ENCODE peak calls at places on chromosome 17, in five cellular contexts. One of them, this sample, is unnamed.

GRCh38 chr17:50029185-50029584 is 26.7 kb upstream of the ITGA3 start:
- DNase-seq in mucosa of descending colon: peak; percentile 32
- DNase-seq in fibroblast of pulmonary artery: no peak
- DNase-seq in MM.1S: no peak
- DNase-seq in testis: no peak
- DNase-seq in this sample: no peak

GRCh38 chr17:2043785-2044184 is 2.0 kb downstream of the OVCA2 start:
- DNase-seq in MM.1S: no peak
- DNase-seq in mucosa of descending colon: no peak
- DNase-seq in fibroblast of pulmonary artery: no peak
- DNase-seq in testis: no peak
- DNase-seq in this sample: no peak

GRCh38 chr17:16419929-16420271 is 4.5 kb downstream of the TRPV2 start:
- DNase-seq in testis: no peak
- DNase-seq in mucosa of descending colon: no peak
- DNase-seq in MM.1S: no peak
- DNase-seq in fibroblast of pulmonary artery: peak; percentile 42
- DNase-seq in this sample: peak; percentile 84

GRCh38 chr17:44758414-44759095 is at the start of gene ADAM11:
- DNase-seq in fibroblast of pulmonary artery: no peak
- DNase-seq in testis: no peak
- DNase-seq in MM.1S: no peak
- DNase-seq in mucosa of descending colon: no peak
- DNase-seq in this sample: no peak

GRCh38 chr17:68425979-68426378 is 31.3 kb downstream of the WIPI1 start:
- DNase-seq in MM.1S: no peak
- DNase-seq in testis: no peak
- DNase-seq in mucosa of descending colon: no peak
- DNase-seq in fibroblast of pulmonary artery: no peak
- DNase-seq in this sample: no peak

GRCh38 chr17:37138726-37139125 is 190.0 kb downstream of the AATF start:
- DNase-seq in mucosa of descending colon: no peak
- DNase-seq in fibroblast of pulmonary artery: no peak
- DNase-seq in testis: no peak
- DNase-seq in MM.1S: no peak
- DNase-seq in this sample: no peak

GRCh38 chr17:14717849-14718248 is 417.0 kb downstream of the HS3ST3B1 start:
- DNase-seq in fibroblast of pulmonary artery: no peak
- DNase-seq in MM.1S: no peak
- DNase-seq in mucosa of descending colon: no peak
- DNase-seq in testis: no peak
- DNase-seq in this sample: no peak

GRCh38 chr17:29744121-29744520 is 121.4 kb upstream of the CORO6 start:
- DNase-seq in testis: no peak
- DNase-seq in fibroblast of pulmonary artery: no peak
- DNase-seq in mucosa of descending colon: no peak
- DNase-seq in MM.1S: no peak
- DNase-seq in this sample: no peak

GRCh38 chr17:49928826-49929475 is 40.0 kb upstream of the DLX4 start:
- DNase-seq in MM.1S: no peak
- DNase-seq in testis: no peak
- DNase-seq in fibroblast of pulmonary artery: no peak
- DNase-seq in mucosa of descending colon: no peak
- DNase-seq in this sample: no peak

GRCh38 chr17:61064087-61064951 is 335.3 kb upstream of the TBX2 start:
- DNase-seq in testis: no peak
- DNase-seq in fibroblast of pulmonary artery: no peak
- DNase-seq in mucosa of descending colon: no peak
- DNase-seq in MM.1S: no peak
- DNase-seq in this sample: peak; percentile 21

GRCh38 chr17:55263565-55264272 is 1.0 kb upstream of the HLF start:
- DNase-seq in MM.1S: no peak
- DNase-seq in mucosa of descending colon: no peak
- DNase-seq in testis: no peak
- DNase-seq in fibroblast of pulmonary artery: no peak
- DNase-seq in this sample: no peak

GRCh38 chr17:12839042-12839441 is 49.7 kb downstream of the ARHGAP44 start:
- DNase-seq in fibroblast of pulmonary artery: no peak
- DNase-seq in testis: no peak
- DNase-seq in mucosa of descending colon: no peak
- DNase-seq in MM.1S: no peak
- DNase-seq in this sample: no peak

GRCh38 chr17:7213895-7214299 is 5.7 kb downstream of the DLG4 start:
- DNase-seq in testis: peak; percentile 86
- DNase-seq in mucosa of descending colon: peak; percentile 45
- DNase-seq in fibroblast of pulmonary artery: peak; percentile 84
- DNase-seq in MM.1S: peak; percentile 64
- DNase-seq in this sample: peak; percentile 81

GRCh38 chr17:7215136-7215638 is 4.4 kb downstream of the DLG4 start:
- DNase-seq in fibroblast of pulmonary artery: no peak
- DNase-seq in testis: no peak
- DNase-seq in MM.1S: no peak
- DNase-seq in mucosa of descending colon: no peak
- DNase-seq in this sample: no peak

GRCh38 chr17:7216242-7217112 is 3.2 kb downstream of the DLG4 start:
- DNase-seq in mucosa of descending colon: no peak
- DNase-seq in testis: no peak
- DNase-seq in MM.1S: no peak
- DNase-seq in fibroblast of pulmonary artery: no peak
- DNase-seq in this sample: no peak

GRCh38 chr17:7215652-7216139 is 3.9 kb downstream of the DLG4 start:
- DNase-seq in testis: no peak
- DNase-seq in MM.1S: no peak
- DNase-seq in mucosa of descending colon: no peak
- DNase-seq in fibroblast of pulmonary artery: no peak
- DNase-seq in this sample: peak; percentile 20

GRCh38 chr17:7214300-7215135 is 5.1 kb downstream of the DLG4 start:
- DNase-seq in MM.1S: peak; percentile 96
- DNase-seq in mucosa of descending colon: peak; percentile 99
- DNase-seq in fibroblast of pulmonary artery: peak; percentile 96
- DNase-seq in testis: peak; percentile 96
- DNase-seq in this sample: peak; percentile 96
- TF ChIP-seq CTCF in MM.1S: peak; percentile 54
- TF ChIP-seq CTCF in mucosa of descending colon: peak; percentile 31
- TF ChIP-seq CTCF in fibroblast of pulmonary artery: peak; percentile 57
- TF ChIP-seq CTCF in testis: peak; percentile 42
- TF ChIP-seq CTCF in this sample: peak; percentile 57

DNA sequence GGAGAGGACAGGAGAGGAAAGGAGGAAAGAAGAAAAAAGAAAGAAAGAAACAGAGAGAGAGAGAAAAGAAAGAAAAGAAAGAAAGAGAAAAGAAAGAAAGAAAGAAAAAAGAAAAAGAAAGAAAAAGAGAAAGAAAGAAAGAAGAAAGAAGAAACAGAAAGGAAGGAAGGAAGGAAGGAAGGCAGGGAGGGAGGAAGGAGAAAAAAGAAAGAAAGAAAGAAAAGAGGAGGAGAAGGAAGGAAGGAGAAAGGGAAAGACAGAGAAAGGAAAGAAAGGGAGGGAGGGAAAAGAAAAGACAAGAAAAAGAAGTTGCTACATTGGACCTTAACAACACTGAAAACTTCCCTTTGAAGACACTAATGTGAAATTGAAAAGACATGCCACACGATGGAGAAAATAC is 56.6 kb upstream of the CCL2 start:
- DNase-seq in testis: no peak
- DNase-seq in mucosa of descending colon: no peak
- DNase-seq in fibroblast of pulmonary artery: no peak
- DNase-seq in MM.1S: no peak
- DNase-seq in this sample: no peak
- H3K4me3 ChIP-seq in testis: no peak overlapping the region
- H3K4me3 ChIP-seq in mucosa of descending colon: no peak overlapping the region
- H3K4me3 ChIP-seq in fibroblast of pulmonary artery: no peak overlapping the region
- H3K4me3 ChIP-seq in MM.1S: no peak overlapping the region
- H3K4me3 ChIP-seq in this sample: no peak overlapping the region

GRCh38 chr17:28712705-28713415 is 1.2 kb upstream of the PROCA1 start:
- DNase-seq in MM.1S: no peak
- DNase-seq in mucosa of descending colon: peak; percentile 16
- DNase-seq in testis: no peak
- DNase-seq in fibroblast of pulmonary artery: no peak
- DNase-seq in this sample: no peak

GRCh38 chr17:28710948-28711722 is 553 bp downstream of the PROCA1 start:
- DNase-seq in testis: peak; percentile 92
- DNase-seq in mucosa of descending colon: peak; percentile 93
- DNase-seq in fibroblast of pulmonary artery: peak; percentile 88
- DNase-seq in MM.1S: peak; percentile 78
- DNase-seq in this sample: peak; percentile 90

GRCh38 chr17:28711723-28712036 is at the start of gene PROCA1:
- DNase-seq in testis: no peak
- DNase-seq in fibroblast of pulmonary artery: no peak
- DNase-seq in mucosa of descending colon: no peak
- DNase-seq in MM.1S: no peak
- DNase-seq in this sample: no peak

GRCh38 chr17:28714281-28714680 is 2.6 kb upstream of the PROCA1 start:
- DNase-seq in MM.1S: no peak
- DNase-seq in mucosa of descending colon: peak; percentile 53
- DNase-seq in testis: no peak
- DNase-seq in fibroblast of pulmonary artery: no peak
- DNase-seq in this sample: no peak

DNA sequence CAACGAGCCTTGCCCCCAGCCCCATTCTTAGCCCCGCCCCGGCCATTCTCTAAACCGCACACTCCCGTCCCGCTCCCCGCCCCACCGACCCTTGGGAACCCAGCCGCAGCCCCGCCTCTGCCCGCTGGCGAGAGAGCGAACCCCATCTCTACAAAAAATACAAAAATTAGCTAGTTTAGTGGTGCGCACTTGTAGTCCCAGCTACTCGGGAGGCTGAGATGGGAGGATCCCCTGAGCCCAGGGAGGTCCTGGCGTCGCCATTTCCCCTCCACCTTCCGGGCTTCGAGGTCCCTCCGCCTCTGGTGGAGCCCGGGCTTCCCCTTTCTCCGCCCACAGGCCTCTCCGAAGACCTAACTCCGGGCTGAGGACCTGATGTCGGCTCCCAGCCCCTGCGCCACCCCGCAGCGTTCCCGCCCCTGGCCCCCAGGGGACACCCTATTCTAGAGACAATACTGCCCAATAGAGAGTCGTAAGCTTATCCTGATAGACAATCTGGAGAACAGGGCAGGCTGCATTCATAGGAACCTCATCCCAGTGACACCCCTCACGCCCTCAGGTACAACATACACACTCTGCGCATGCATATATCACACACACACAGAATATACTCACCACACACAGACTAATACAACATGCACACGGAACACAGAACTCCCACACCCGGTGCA is 483 bp upstream of the PROCA1 start:
- DNase-seq in MM.1S: no peak
- DNase-seq in fibroblast of pulmonary artery: no peak
- DNase-seq in testis: peak; percentile 36
- DNase-seq in mucosa of descending colon: peak; percentile 84
- DNase-seq in this sample: no peak
- TF ChIP-seq CTCF in MM.1S: no peak
- TF ChIP-seq CTCF in fibroblast of pulmonary artery: no peak
- TF ChIP-seq CTCF in testis: no peak
- TF ChIP-seq CTCF in mucosa of descending colon: no peak
- TF ChIP-seq CTCF in this sample: no peak

GRCh38 chr17:64773386-64773835 is 111.3 kb upstream of the SMURF2 start:
- DNase-seq in testis: no peak
- DNase-seq in mucosa of descending colon: peak; percentile 40
- DNase-seq in MM.1S: no peak
- DNase-seq in fibroblast of pulmonary artery: no peak
- DNase-seq in this sample: no peak
- H3K4me3 ChIP-seq in testis: no peak overlapping the region
- H3K4me3 ChIP-seq in mucosa of descending colon: no peak overlapping the region
- H3K4me3 ChIP-seq in MM.1S: peak overlapping the region; percentile 58
- H3K4me3 ChIP-seq in fibroblast of pulmonary artery: no peak overlapping the region
- H3K4me3 ChIP-seq in this sample: no peak overlapping the region

This sample was measured in fibroblast of villous mesenchyme.